ENCODE peak calls at places on chromosome 20, in five cellular contexts. J is hepatocyte, Y is astrocyte, D is GM12878, X is mucosa of descending colon. K is an unnamed sample.

GRCh38 chr20:235891-236290 is 8.8 kb downstream of the DEFB129 start:
- DNase-seq in Y (no peak), D (no peak), X (no peak), J (peak; percentile 12), K (no peak)

GRCh38 chr20:13041574-13042457 is 33.0 kb downstream of the SPTLC3 start:
- DNase-seq in D (no peak), Y (no peak), X (no peak), J (no peak), K (no peak)

GRCh38 chr20:53981130-53981529 is 89.3 kb downstream of the BCAS1 start:
- DNase-seq in X (no peak), J (no peak), D (no peak), Y (no peak), K (no peak)

GRCh38 chr20:25341716-25342680 is 48.6 kb downstream of the ABHD12 start:
- DNase-seq in X (no peak), J (no peak), Y (peak; percentile 62), D (no peak), K (no peak)

GRCh38 chr20:25205277-25206062 is 10.0 kb downstream of the ENTPD6 start:
- DNase-seq in X (no peak), Y (no peak), J (no peak), D (no peak), K (no peak)

GRCh38 chr20:7967199-7967844 is 27.1 kb upstream of the HAO1 start:
- DNase-seq in Y (peak; percentile 83), X (no peak), J (no peak), D (no peak), K (no peak)

GRCh38 chr20:10213526-10213925 is 5.1 kb upstream of the SNAP25 start:
- DNase-seq in D (no peak), X (no peak), J (no peak), Y (no peak), K (no peak)

GRCh38 chr20:4060054-4060795 is 44.9 kb upstream of the RNF24 start:
- DNase-seq in Y (no peak), D (peak; percentile 40), X (peak; percentile 88), J (no peak), K (peak; percentile 51)

GRCh38 chr20:61728326-61728725 is 337.4 kb downstream of the TAF4 start:
- DNase-seq in J (no peak), Y (no peak), X (no peak), D (no peak), K (no peak)

GRCh38 chr20:219290-220115 is 7.6 kb upstream of the DEFB129 start:
- DNase-seq in J (peak; percentile 28), Y (no peak), X (no peak), D (no peak), K (no peak)

DNA sequence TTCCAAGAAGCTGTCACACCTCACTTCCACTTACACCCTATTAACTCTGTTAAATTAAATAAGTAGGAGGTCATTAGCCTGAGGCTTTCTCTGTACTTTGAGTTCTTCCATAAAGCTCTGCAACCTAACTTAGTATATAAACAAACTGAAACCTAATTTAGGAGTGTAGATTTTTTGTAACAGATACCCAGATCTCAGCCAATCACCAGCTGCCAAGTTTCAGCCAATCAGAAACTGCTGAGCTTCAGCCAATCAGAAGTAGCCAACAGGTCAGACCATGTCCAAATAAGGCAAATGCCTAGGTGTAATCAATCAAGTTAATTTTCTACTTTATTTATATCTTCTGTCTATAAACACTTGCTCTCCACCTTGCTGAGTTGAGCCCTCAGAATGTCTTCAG is 142.7 kb upstream of the SULF2 start:
- DNase-seq in X (no peak), D (no peak), Y (no peak), J (no peak), K (no peak)
- H3K4me1 ChIP-seq in X (no peaks in the 10 kb centered on the region), D (no peaks in the 10 kb centered on the region), Y (peaks cover 12% of the 10 kb centered on the region), J (peaks cover under 1% of the 10 kb centered on the region), K (no peaks in the 10 kb centered on the region)

DNA sequence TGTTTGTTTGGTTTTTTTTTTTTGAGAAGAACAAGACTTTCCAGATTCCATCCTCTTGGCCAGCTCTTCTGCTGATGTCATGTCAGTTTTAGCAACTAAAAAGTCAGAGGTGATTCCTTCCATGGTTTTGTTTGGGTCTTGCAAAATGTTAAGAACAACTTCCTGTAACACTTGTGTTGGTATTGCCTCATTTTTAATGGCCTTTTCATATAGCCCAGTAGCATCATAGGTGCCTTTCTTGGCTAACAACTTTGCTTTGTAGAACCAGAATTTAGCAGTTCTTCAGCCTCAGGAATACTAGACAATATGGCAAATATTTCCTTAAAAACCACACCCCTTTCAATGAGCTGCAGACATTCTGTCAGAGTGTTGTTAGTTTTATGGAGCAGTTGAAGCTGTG is 99.5 kb upstream of the SIRPG start:
- DNase-seq in X (no peak), J (no peak), D (no peak), Y (no peak), K (no peak)
- H3K9me3 ChIP-seq in X (no peaks in the 10 kb centered on the region), J (no peaks in the 10 kb centered on the region), D (no peaks in the 10 kb centered on the region), Y (no peaks in the 10 kb centered on the region), K (no peaks in the 10 kb centered on the region)

GRCh38 chr20:44219791-44220190 is 9.2 kb upstream of the OSER1 start:
- DNase-seq in D (no peak), X (no peak), J (no peak), Y (no peak), K (no peak)

GRCh38 chr20:44219287-44219686 is 8.7 kb upstream of the OSER1 start:
- DNase-seq in X (no peak), J (no peak), D (no peak), Y (no peak), K (no peak)

GRCh38 chr20:44222969-44223368 is 12.4 kb upstream of the OSER1 start:
- DNase-seq in D (no peak), X (no peak), J (no peak), Y (no peak), K (no peak)

GRCh38 chr20:44222027-44222426 is 11.5 kb upstream of the OSER1 start:
- DNase-seq in J (no peak), X (no peak), D (no peak), Y (no peak), K (no peak)

DNA sequence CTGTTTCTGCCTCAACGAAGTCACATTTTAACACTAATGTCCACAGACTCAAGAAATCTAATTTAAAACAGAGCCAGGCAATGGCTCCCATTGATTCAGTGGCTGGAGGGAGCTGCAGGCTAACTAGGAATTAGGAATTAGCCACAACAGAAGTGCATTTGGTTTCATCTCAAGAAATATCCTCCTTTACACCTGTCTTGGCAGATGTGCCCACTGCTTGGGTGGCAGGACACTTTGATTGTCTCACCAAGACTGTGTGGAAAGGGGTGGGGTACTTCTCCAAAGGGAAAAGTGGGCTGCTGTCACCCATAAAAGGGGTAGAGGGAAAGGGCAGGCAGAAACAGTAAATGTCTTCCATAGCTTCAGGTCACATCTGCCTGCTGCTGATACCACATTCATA is 10.8 kb upstream of the OSER1 start:
- DNase-seq in D (no peak), J (no peak), Y (no peak), X (no peak), K (no peak)
- TF ChIP-seq CTCF in D (no peak), J (no peak), Y (no peak), X (no peak), K (no peak)

DNA sequence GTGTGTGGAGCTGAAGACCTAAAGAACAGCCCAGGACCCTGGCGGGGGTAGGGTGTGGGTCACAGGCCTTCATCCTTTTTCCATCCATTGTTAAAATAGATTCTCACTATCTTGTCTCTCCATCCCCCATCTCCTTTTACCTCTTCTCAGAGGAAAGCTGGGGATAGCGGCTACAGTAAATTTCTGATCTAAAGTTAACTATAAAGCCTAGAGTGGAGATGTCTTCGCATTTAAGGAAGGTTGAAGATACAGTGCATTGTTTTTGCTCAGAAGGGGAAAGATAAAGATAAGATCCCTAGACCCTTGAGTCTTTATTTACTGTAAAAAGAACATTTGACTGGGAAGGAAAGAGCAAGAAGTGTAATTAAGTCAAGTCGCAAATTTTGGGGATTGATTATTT is 8.6 kb downstream of the FOXA2 start:
- DNase-seq in Y (no peak), X (no peak), D (no peak), J (no peak), K (no peak)
- H3K4me1 ChIP-seq in Y (no peaks in the 10 kb centered on the region), X (peaks cover 14% of the 10 kb centered on the region), D (peaks cover 17% of the 10 kb centered on the region), J (peaks cover 13% of the 10 kb centered on the region), K (no peaks in the 10 kb centered on the region)

GRCh38 chr20:21699216-21699508 is 6.3 kb upstream of the PAX1 start:
- DNase-seq in Y (no peak), X (no peak), J (no peak), D (no peak), K (no peak)

GRCh38 chr20:21702001-21702400 is 3.5 kb upstream of the PAX1 start:
- DNase-seq in J (no peak), Y (no peak), D (no peak), X (no peak), K (no peak)

GRCh38 chr20:21702553-21703467 is 2.7 kb upstream of the PAX1 start:
- DNase-seq in D (no peak), X (no peak), J (peak; percentile 81), Y (no peak), K (peak; percentile 51)

GRCh38 chr20:21703740-21704407 is 1.6 kb upstream of the PAX1 start:
- DNase-seq in X (no peak), J (no peak), D (no peak), Y (no peak), K (no peak)

GRCh38 chr20:21701171-21701876 is 4.1 kb upstream of the PAX1 start:
- DNase-seq in D (no peak), J (no peak), Y (no peak), X (no peak), K (no peak)
- H3K9me3 ChIP-seq in D (no peaks in the 10 kb centered on the region), J (no peaks in the 10 kb centered on the region), Y (no peaks in the 10 kb centered on the region), X (no peaks in the 10 kb centered on the region), K (no peaks in the 10 kb centered on the region)

GRCh38 chr20:18276821-18277220 is 11.5 kb upstream of the ZNF133 start:
- DNase-seq in X (no peak), J (peak; percentile 88), D (no peak), Y (peak; percentile 42), K (peak; percentile 82)

GRCh38 chr20:18267815-18268214 is 20.5 kb upstream of the ZNF133 start:
- DNase-seq in X (no peak), J (no peak), D (no peak), Y (no peak), K (no peak)

GRCh38 chr20:18271160-18271559 is 17.2 kb upstream of the ZNF133 start:
- DNase-seq in D (no peak), J (no peak), Y (no peak), X (no peak), K (no peak)

GRCh38 chr20:18273738-18274137 is 14.6 kb upstream of the ZNF133 start:
- DNase-seq in Y (no peak), J (no peak), D (no peak), X (no peak), K (no peak)

GRCh38 chr20:18272451-18272850 is 15.9 kb upstream of the ZNF133 start:
- DNase-seq in D (no peak), X (no peak), Y (no peak), J (no peak), K (no peak)
- TF ChIP-seq CTCF in D (no peak), X (no peak), Y (no peak), J (no peak), K (no peak)

K was measured in lung.